ENCODE peak calls at places on chromosomes 6 and 20, in nine cellular contexts. X is nephron progenitor cell; M is cardiac fibroblast; S is GM04504; G is stimulated activated CD8-positive, alpha-beta memory T cell treated with anti-CD3 and anti-CD28 coated beads, Interleukin-15, amount 100 ng/mL, for 24 hours; J is iris pigment epithelial cell; P is endothelial cell; Y is activated CD4-positive, alpha-beta T cell treated with anti-CD3 and anti-CD28 coated beads, Interleukin-2, amount 50 U/mL, for 24 hours; Q is ureter. L is an unnamed sample.

GRCh38 chr6:151452750-151453427 is 963 bp upstream of the RMND1 start:
- DNase-seq in Y (no peak), P (no peak), X (no peak), M (peak), Q (no peak), S (no peak), G (no peak), J (peak), L (no peak)

GRCh38 chr6:138004423-138005287 is 102.6 kb downstream of the PERP start:
- DNase-seq in Y (peak), Q (no peak), P (peak), S (peak), G (no peak), J (peak), X (no peak), M (peak), L (peak)

GRCh38 chr6:85715797-85716196 is 73.1 kb upstream of the SYNCRIP start:
- DNase-seq in G (no peak), P (no peak), S (no peak), X (no peak), Q (no peak), J (no peak), M (no peak), Y (no peak), L (no peak)

GRCh38 chr20:6698056-6698455 is 69.4 kb upstream of the BMP2 start:
- DNase-seq in X (no peak), Y (no peak), S (no peak), M (no peak), P (no peak), J (peak), G (no peak), Q (no peak), L (peak)

GRCh38 chr20:23655551-23656211 is 17.9 kb upstream of the CST3 start:
- DNase-seq in G (no peak), X (no peak), Y (no peak), S (no peak), J (no peak), M (no peak), Q (no peak), P (no peak), L (no peak)

GRCh38 chr6:30883743-30884520 is at the start of gene DDR1:
- DNase-seq in J (peak), G (no peak), S (no peak), M (peak), P (no peak), Y (peak), Q (peak), X (peak), L (peak)

GRCh38 chr6:107868867-107869611 is 44.9 kb upstream of the SCML4 start:
- DNase-seq in G (no peak), J (no peak), Q (no peak), X (no peak), M (no peak), S (no peak), P (no peak), Y (no peak), L (no peak)

GRCh38 chr20:50995506-50995905 is 27.4 kb downstream of the KCNG1 start:
- DNase-seq in J (peak), Q (no peak), M (peak), X (no peak), S (no peak), P (no peak), G (no peak), Y (no peak), L (no peak)

GRCh38 chr6:145151624-145152023 is 583.7 kb downstream of the EPM2A start:
- DNase-seq in Y (no peak), M (no peak), S (no peak), Q (no peak), P (no peak), X (no peak), G (no peak), J (peak), L (no peak)

GRCh38 chr20:31788578-31788977 is 30.6 kb upstream of the MYLK2 start:
- DNase-seq in P (no peak), J (no peak), Q (no peak), X (no peak), G (no peak), Y (no peak), M (peak), S (no peak), L (peak)

GRCh38 chr6:12875061-12875460 is 158.5 kb downstream of the PHACTR1 start:
- DNase-seq in Q (no peak), Y (no peak), M (peak), J (no peak), X (no peak), G (no peak), P (no peak), S (peak), L (no peak)

GRCh38 chr6:10276106-10276505 is 138.8 kb downstream of the TFAP2A start:
- DNase-seq in Y (no peak), X (no peak), J (peak), G (no peak), M (peak), P (no peak), Q (no peak), S (no peak), L (no peak)

GRCh38 chr6:55009114-55009513 is 162.5 kb downstream of the FAM83B start:
- DNase-seq in X (peak), J (no peak), M (no peak), G (no peak), P (no peak), Y (no peak), Q (no peak), S (no peak), L (peak)

GRCh38 chr6:3090013-3090412 is 21.7 kb downstream of the RIPK1 start:
- DNase-seq in G (no peak), Q (no peak), S (no peak), M (no peak), J (peak), Y (no peak), P (no peak), X (no peak), L (no peak)

GRCh38 chr6:170130201-170130621 is 160.7 kb downstream of the DLL1 start:
- DNase-seq in M (no peak), P (no peak), Y (no peak), Q (no peak), G (no peak), J (no peak), S (no peak), X (no peak), L (no peak)

GRCh38 chr20:63835031-63835858 is 4.2 kb upstream of the ZBTB46 start:
- DNase-seq in J (peak), Q (peak), G (no peak), P (peak), Y (no peak), X (peak), S (peak), M (peak), L (peak)

GRCh38 chr6:109121411-109121810 is 26.1 kb downstream of the CEP57L1 start:
- DNase-seq in M (peak), P (no peak), J (peak), S (no peak), X (no peak), Y (no peak), G (no peak), Q (no peak), L (no peak)

GRCh38 chr6:141653590-141653989 is 479.1 kb upstream of the GJE1 start:
- DNase-seq in G (no peak), P (no peak), J (no peak), S (no peak), Q (no peak), M (peak), X (no peak), Y (no peak), L (no peak)

GRCh38 chr6:79544939-79545450 is 7.8 kb upstream of the LCA5 start:
- DNase-seq in J (peak), P (peak), S (peak), Y (no peak), X (peak), G (no peak), M (peak), Q (peak), L (peak)

GRCh38 chr6:36139991-36140710 is 9.8 kb downstream of the MAPK13 start:
- DNase-seq in S (no peak), M (no peak), P (no peak), X (no peak), G (no peak), Y (no peak), J (no peak), Q (no peak), L (peak)

GRCh38 chr6:125018136-125018535 is 55.9 kb downstream of the RNF217 start:
- DNase-seq in Y (no peak), Q (no peak), P (no peak), G (no peak), J (no peak), S (no peak), X (no peak), M (peak), L (no peak)

GRCh38 chr6:169974663-169975062 is 223.2 kb downstream of the ERMARD start:
- DNase-seq in Y (no peak), X (no peak), P (no peak), M (no peak), J (no peak), S (no peak), Q (no peak), G (no peak), L (no peak)

GRCh38 chr20:42260216-42260615 is 642.0 kb upstream of the CHD6 start:
- DNase-seq in X (no peak), Y (no peak), M (no peak), S (no peak), P (no peak), Q (no peak), G (no peak), J (no peak), L (no peak)

GRCh38 chr6:49733680-49734079 is 10.5 kb downstream of the CRISP3 start:
- DNase-seq in S (no peak), Q (no peak), J (no peak), X (no peak), P (no peak), Y (no peak), M (no peak), G (no peak), L (no peak)

GRCh38 chr20:60627751-60628565 is 624.1 kb upstream of the CDH4 start:
- DNase-seq in Y (no peak), G (no peak), X (no peak), S (no peak), M (no peak), J (no peak), P (peak), Q (no peak), L (peak)

GRCh38 chr6:75275067-75275466 is 9.5 kb downstream of the TMEM30A start:
- DNase-seq in Q (no peak), P (no peak), J (peak), M (peak), Y (no peak), X (no peak), G (no peak), S (peak), L (no peak)

GRCh38 chr6:14621518-14621917 is 503.9 kb downstream of the CD83 start:
- DNase-seq in S (no peak), P (no peak), J (no peak), G (no peak), X (no peak), Y (no peak), Q (no peak), M (peak), L (no peak)

GRCh38 chr20:11692567-11692966 is 225.1 kb upstream of the BTBD3 start:
- DNase-seq in S (no peak), G (no peak), M (no peak), Q (no peak), P (no peak), Y (no peak), X (no peak), J (no peak), L (no peak)

GRCh38 chr6:3385660-3386151 is 71.1 kb downstream of the SLC22A23 start:
- DNase-seq in S (no peak), M (peak), J (no peak), Y (no peak), P (no peak), G (no peak), X (no peak), Q (no peak), L (no peak)

GRCh38 chr20:60172306-60172984 is 214.2 kb downstream of the CDH26 start:
- DNase-seq in Y (no peak), J (no peak), Q (no peak), X (no peak), M (peak), P (no peak), S (no peak), G (no peak), L (no peak)

GRCh38 chr6:89351632-89352328 is 742 bp downstream of the UBE2J1 start:
- DNase-seq in J (peak), Y (no peak), P (no peak), S (no peak), Q (no peak), M (peak), G (no peak), X (no peak), L (peak)

GRCh38 chr6:2498224-2498623 is 252.5 kb downstream of the MYLK4 start:
- DNase-seq in J (no peak), M (peak), S (no peak), P (no peak), Q (no peak), G (no peak), X (no peak), Y (no peak), L (no peak)

GRCh38 chr20:41769650-41770049 is 151.5 kb upstream of the CHD6 start:
- DNase-seq in P (no peak), Q (no peak), X (no peak), S (no peak), M (no peak), G (no peak), Y (no peak), J (no peak), L (peak)

GRCh38 chr20:37451616-37452015 is 69.4 kb upstream of the NNAT start:
- DNase-seq in G (no peak), M (no peak), Y (no peak), Q (no peak), X (no peak), J (no peak), S (no peak), P (no peak), L (no peak)

GRCh38 chr6:7334685-7335084 is 21.7 kb upstream of the SSR1 start:
- DNase-seq in M (no peak), Y (no peak), P (no peak), G (no peak), J (no peak), Q (no peak), X (no peak), S (no peak), L (no peak)

GRCh38 chr20:3203315-3204123 is 963 bp downstream of the DDRGK1 start:
- DNase-seq in P (no peak), Y (no peak), Q (no peak), X (no peak), G (no peak), M (peak), S (no peak), J (peak), L (peak)

GRCh38 chr6:44054635-44055559 is 72.4 kb downstream of the MRPL14 start:
- DNase-seq in M (peak), G (no peak), S (no peak), Q (no peak), Y (no peak), X (no peak), J (no peak), P (no peak), L (no peak)

GRCh38 chr6:136962661-136963060 is 40.6 kb downstream of the SLC35D3 start:
- DNase-seq in Q (no peak), G (no peak), P (peak), J (no peak), X (no peak), M (no peak), S (no peak), Y (no peak), L (peak)